ENCODE peak calls at places on chromosomes 2 and 18, in five cellular contexts. One of them, this sample, is unnamed.
A peak's percentile ranks its signal among the peaks of the same experiment; 100 is the strongest.

GRCh38 chr2:240557101-240557751 is 562 bp downstream of the ANKMY1 start:
- DNase-seq in BE2C: peak; percentile 12
- DNase-seq in CD8-positive, alpha-beta T cell: no peak
- DNase-seq in breast epithelium: no peak
- DNase-seq in retinal pigment epithelial cell: no peak
- DNase-seq in this sample: no peak

GRCh38 chr2:241816431-241817121 is 7.6 kb downstream of the NEU4 start:
- DNase-seq in breast epithelium: peak; percentile 45
- DNase-seq in CD8-positive, alpha-beta T cell: no peak
- DNase-seq in retinal pigment epithelial cell: no peak
- DNase-seq in BE2C: no peak
- DNase-seq in this sample: no peak

GRCh38 chr2:16588565-16588964 is 77.1 kb downstream of the CYRIA start:
- DNase-seq in BE2C: no peak
- DNase-seq in retinal pigment epithelial cell: peak; percentile 56
- DNase-seq in CD8-positive, alpha-beta T cell: no peak
- DNase-seq in breast epithelium: no peak
- DNase-seq in this sample: no peak

GRCh38 chr18:36139251-36139650 is 9.6 kb downstream of the ELP2 start:
- DNase-seq in CD8-positive, alpha-beta T cell: no peak
- DNase-seq in BE2C: no peak
- DNase-seq in breast epithelium: no peak
- DNase-seq in retinal pigment epithelial cell: no peak
- DNase-seq in this sample: no peak

GRCh38 chr18:34631071-34631470 is 79.0 kb upstream of the DTNA start:
- DNase-seq in retinal pigment epithelial cell: no peak
- DNase-seq in breast epithelium: no peak
- DNase-seq in BE2C: no peak
- DNase-seq in CD8-positive, alpha-beta T cell: no peak
- DNase-seq in this sample: no peak

GRCh38 chr2:150472122-150472899 is 15.2 kb downstream of the RND3 start:
- DNase-seq in breast epithelium: no peak
- DNase-seq in retinal pigment epithelial cell: no peak
- DNase-seq in BE2C: no peak
- DNase-seq in CD8-positive, alpha-beta T cell: no peak
- DNase-seq in this sample: no peak

GRCh38 chr2:202147775-202148174 is 74.7 kb downstream of the KIAA2012 start:
- DNase-seq in retinal pigment epithelial cell: no peak
- DNase-seq in BE2C: no peak
- DNase-seq in CD8-positive, alpha-beta T cell: no peak
- DNase-seq in breast epithelium: no peak
- DNase-seq in this sample: no peak

GRCh38 chr2:78125042-78125441 is 602.9 kb upstream of the LRRTM4 start:
- DNase-seq in BE2C: no peak
- DNase-seq in CD8-positive, alpha-beta T cell: no peak
- DNase-seq in breast epithelium: no peak
- DNase-seq in retinal pigment epithelial cell: no peak
- DNase-seq in this sample: no peak

GRCh38 chr18:23433360-23433759 is 19.7 kb upstream of the RIOK3 start:
- DNase-seq in CD8-positive, alpha-beta T cell: no peak
- DNase-seq in breast epithelium: no peak
- DNase-seq in BE2C: no peak
- DNase-seq in retinal pigment epithelial cell: no peak
- DNase-seq in this sample: no peak

GRCh38 chr2:59025157-59025757 is 784.1 kb upstream of the FANCL start:
- DNase-seq in BE2C: peak; percentile 42
- DNase-seq in breast epithelium: no peak
- DNase-seq in retinal pigment epithelial cell: no peak
- DNase-seq in CD8-positive, alpha-beta T cell: no peak
- DNase-seq in this sample: peak; percentile 50

GRCh38 chr2:229701716-229702115 is 12.6 kb downstream of the DNER start:
- DNase-seq in retinal pigment epithelial cell: no peak
- DNase-seq in breast epithelium: no peak
- DNase-seq in BE2C: no peak
- DNase-seq in CD8-positive, alpha-beta T cell: no peak
- DNase-seq in this sample: no peak

GRCh38 chr18:35983818-35984217 is 11.3 kb downstream of the RMP24 start:
- DNase-seq in CD8-positive, alpha-beta T cell: no peak
- DNase-seq in BE2C: no peak
- DNase-seq in breast epithelium: no peak
- DNase-seq in retinal pigment epithelial cell: no peak
- DNase-seq in this sample: no peak

GRCh38 chr2:118865106-118865505 is 17.7 kb upstream of the EN1 start:
- DNase-seq in breast epithelium: no peak
- DNase-seq in BE2C: peak; percentile 17
- DNase-seq in retinal pigment epithelial cell: peak; percentile 10
- DNase-seq in CD8-positive, alpha-beta T cell: no peak
- DNase-seq in this sample: no peak

GRCh38 chr2:20568501-20569463 is 82.1 kb downstream of the HS1BP3 start:
- DNase-seq in CD8-positive, alpha-beta T cell: no peak
- DNase-seq in retinal pigment epithelial cell: no peak
- DNase-seq in breast epithelium: no peak
- DNase-seq in BE2C: peak; percentile 50
- DNase-seq in this sample: no peak

GRCh38 chr18:11125372-11126315 is 23.7 kb downstream of the PIEZO2 start:
- DNase-seq in BE2C: no peak
- DNase-seq in retinal pigment epithelial cell: no peak
- DNase-seq in CD8-positive, alpha-beta T cell: no peak
- DNase-seq in breast epithelium: no peak
- DNase-seq in this sample: no peak

GRCh38 chr2:192604295-192604694 is 409.6 kb upstream of the TMEFF2 start:
- DNase-seq in breast epithelium: no peak
- DNase-seq in CD8-positive, alpha-beta T cell: no peak
- DNase-seq in retinal pigment epithelial cell: no peak
- DNase-seq in BE2C: no peak
- DNase-seq in this sample: no peak

GRCh38 chr2:237341872-237342271 is 72.1 kb downstream of the COL6A3 start:
- DNase-seq in BE2C: no peak
- DNase-seq in retinal pigment epithelial cell: no peak
- DNase-seq in breast epithelium: no peak
- DNase-seq in CD8-positive, alpha-beta T cell: no peak
- DNase-seq in this sample: no peak

GRCh38 chr2:212709287-212709686 is 170.7 kb upstream of the ERBB4 start:
- DNase-seq in BE2C: no peak
- DNase-seq in CD8-positive, alpha-beta T cell: no peak
- DNase-seq in retinal pigment epithelial cell: no peak
- DNase-seq in breast epithelium: no peak
- DNase-seq in this sample: no peak

GRCh38 chr18:55116855-55117254 is 157.6 kb upstream of the CCDC68 start:
- DNase-seq in breast epithelium: no peak
- DNase-seq in BE2C: no peak
- DNase-seq in retinal pigment epithelial cell: no peak
- DNase-seq in CD8-positive, alpha-beta T cell: no peak
- DNase-seq in this sample: no peak

GRCh38 chr2:178579006-178579405 is 98.7 kb downstream of the PLEKHA3 start:
- DNase-seq in breast epithelium: no peak
- DNase-seq in CD8-positive, alpha-beta T cell: no peak
- DNase-seq in BE2C: no peak
- DNase-seq in retinal pigment epithelial cell: no peak
- DNase-seq in this sample: no peak

GRCh38 chr18:50748243-50749229 is 71.3 kb downstream of the MRO start:
- DNase-seq in BE2C: no peak
- DNase-seq in retinal pigment epithelial cell: no peak
- DNase-seq in breast epithelium: no peak
- DNase-seq in CD8-positive, alpha-beta T cell: no peak
- DNase-seq in this sample: no peak

GRCh38 chr2:174699993-174700766 is 64.1 kb downstream of the CHRNA1 start:
- DNase-seq in breast epithelium: no peak
- DNase-seq in retinal pigment epithelial cell: no peak
- DNase-seq in CD8-positive, alpha-beta T cell: no peak
- DNase-seq in BE2C: no peak
- DNase-seq in this sample: no peak

GRCh38 chr2:147173186-147173575 is 671.6 kb upstream of the ACVR2A start:
- DNase-seq in retinal pigment epithelial cell: no peak
- DNase-seq in BE2C: no peak
- DNase-seq in breast epithelium: no peak
- DNase-seq in CD8-positive, alpha-beta T cell: no peak
- DNase-seq in this sample: no peak

GRCh38 chr18:62877448-62878221 is 162.3 kb downstream of the PHLPP1 start:
- DNase-seq in breast epithelium: no peak
- DNase-seq in BE2C: no peak
- DNase-seq in CD8-positive, alpha-beta T cell: no peak
- DNase-seq in retinal pigment epithelial cell: peak; percentile 61
- DNase-seq in this sample: no peak

GRCh38 chr2:45674035-45674791 is 22.7 kb downstream of the PRKCE start:
- DNase-seq in BE2C: no peak
- DNase-seq in retinal pigment epithelial cell: no peak
- DNase-seq in breast epithelium: no peak
- DNase-seq in CD8-positive, alpha-beta T cell: no peak
- DNase-seq in this sample: no peak

GRCh38 chr2:70978388-70979357 is at the start of gene ANKRD53:
- DNase-seq in retinal pigment epithelial cell: no peak
- DNase-seq in CD8-positive, alpha-beta T cell: no peak
- DNase-seq in BE2C: no peak
- DNase-seq in breast epithelium: peak; percentile 48
- DNase-seq in this sample: peak; percentile 38

GRCh38 chr2:42922790-42923631 is 130.6 kb upstream of the HAAO start:
- DNase-seq in BE2C: no peak
- DNase-seq in breast epithelium: no peak
- DNase-seq in CD8-positive, alpha-beta T cell: no peak
- DNase-seq in retinal pigment epithelial cell: peak; percentile 99
- DNase-seq in this sample: no peak

GRCh38 chr18:78244779-78245178 is 734.8 kb upstream of the SALL3 start:
- DNase-seq in CD8-positive, alpha-beta T cell: no peak
- DNase-seq in BE2C: no peak
- DNase-seq in retinal pigment epithelial cell: no peak
- DNase-seq in breast epithelium: no peak
- DNase-seq in this sample: no peak

GRCh38 chr2:55550368-55551102 is 31.0 kb downstream of the CFAP36 start:
- DNase-seq in retinal pigment epithelial cell: peak; percentile 7
- DNase-seq in CD8-positive, alpha-beta T cell: no peak
- DNase-seq in breast epithelium: no peak
- DNase-seq in BE2C: no peak
- DNase-seq in this sample: no peak

GRCh38 chr2:198116652-198117175 is 312.3 kb downstream of the PLCL1 start:
- DNase-seq in BE2C: no peak
- DNase-seq in CD8-positive, alpha-beta T cell: no peak
- DNase-seq in retinal pigment epithelial cell: no peak
- DNase-seq in breast epithelium: no peak
- DNase-seq in this sample: no peak

GRCh38 chr18:833197-833596 is 21.2 kb upstream of the YES1 start:
- DNase-seq in breast epithelium: no peak
- DNase-seq in BE2C: no peak
- DNase-seq in retinal pigment epithelial cell: no peak
- DNase-seq in CD8-positive, alpha-beta T cell: no peak
- DNase-seq in this sample: no peak

DNA sequence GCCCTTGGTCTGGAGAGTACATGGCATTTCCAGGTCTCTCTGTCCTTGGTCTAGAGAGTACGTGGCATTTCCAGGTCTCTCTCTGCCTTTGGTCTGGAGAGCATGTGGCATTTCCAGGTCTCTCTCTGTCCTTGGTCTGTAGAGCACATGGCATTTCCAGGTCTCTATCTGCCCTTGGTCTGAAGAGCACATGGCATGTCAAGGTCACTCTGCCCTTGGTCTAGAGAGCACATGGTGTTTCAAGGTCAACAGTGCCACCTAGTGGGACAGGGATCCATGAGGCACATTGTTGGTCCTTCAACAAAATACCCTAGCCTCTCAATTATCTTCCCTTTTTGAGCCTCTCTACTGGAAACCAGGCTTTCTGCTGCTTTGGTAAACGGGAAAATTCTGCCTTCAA is 250.2 kb downstream of the OTX1 start:
- DNase-seq in CD8-positive, alpha-beta T cell: no peak
- DNase-seq in breast epithelium: no peak
- DNase-seq in retinal pigment epithelial cell: no peak
- DNase-seq in BE2C: no peak
- DNase-seq in this sample: no peak
- TF ChIP-seq CTCF in CD8-positive, alpha-beta T cell: no peak
- TF ChIP-seq CTCF in breast epithelium: no peak
- TF ChIP-seq CTCF in retinal pigment epithelial cell: no peak
- TF ChIP-seq CTCF in BE2C: no peak
- TF ChIP-seq CTCF in this sample: no peak

DNA sequence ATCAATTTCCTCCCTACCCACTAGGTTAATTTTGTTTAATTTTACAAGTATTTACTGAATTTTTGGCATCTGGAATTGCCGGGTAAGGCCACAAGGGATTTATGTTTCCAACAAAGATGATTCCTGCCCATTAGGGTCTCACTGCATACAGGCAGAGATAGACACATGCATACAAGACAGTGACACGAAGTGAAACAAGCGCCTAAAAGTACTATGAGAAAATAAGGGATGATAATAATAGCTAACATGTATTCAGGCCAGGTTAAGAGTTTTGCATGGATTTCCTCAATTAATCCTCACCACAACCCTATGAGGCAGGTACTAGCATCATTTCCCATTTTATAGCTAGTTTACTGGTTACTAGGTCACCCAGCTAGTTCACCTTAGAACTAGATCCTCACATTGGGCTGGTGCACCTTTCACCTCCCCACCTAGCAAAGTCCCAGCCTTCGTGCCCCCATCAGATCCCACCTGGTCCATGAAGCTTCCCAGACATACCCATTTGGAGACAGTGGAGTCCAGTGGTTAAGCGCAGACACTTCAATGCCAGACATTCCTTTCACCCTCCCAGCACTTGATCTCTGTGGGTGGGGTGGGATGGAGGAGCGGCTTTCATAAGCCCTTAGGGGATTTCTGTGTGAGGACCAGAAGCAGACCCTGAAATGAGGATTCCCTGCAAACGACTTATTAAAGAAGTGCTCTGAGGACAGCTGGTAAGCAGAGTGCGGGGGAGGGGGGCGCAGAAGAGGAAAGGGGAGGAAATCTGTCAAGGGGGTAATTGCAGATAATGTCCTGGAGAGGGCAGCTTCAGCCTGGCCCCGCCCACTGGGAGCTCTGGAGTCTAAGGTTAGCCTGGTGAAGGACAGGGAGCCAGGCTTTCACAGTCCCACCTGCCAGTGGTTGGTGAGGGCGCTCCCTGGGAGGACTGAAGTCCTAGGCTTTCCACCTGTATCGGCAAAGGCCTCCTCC is 5.8 kb upstream of the DGUOK start:
- DNase-seq in CD8-positive, alpha-beta T cell: no peak
- DNase-seq in breast epithelium: no peak
- DNase-seq in retinal pigment epithelial cell: no peak
- DNase-seq in BE2C: peak; percentile 71
- DNase-seq in this sample: no peak
- TF ChIP-seq CTCF in CD8-positive, alpha-beta T cell: no peak
- TF ChIP-seq CTCF in breast epithelium: no peak
- TF ChIP-seq CTCF in retinal pigment epithelial cell: peak; percentile 41
- TF ChIP-seq CTCF in BE2C: peak; percentile 37
- TF ChIP-seq CTCF in this sample: no peak

GRCh38 chr2:231423176-231423575 is 27.7 kb downstream of the B3GNT7 start:
- DNase-seq in CD8-positive, alpha-beta T cell: no peak
- DNase-seq in retinal pigment epithelial cell: no peak
- DNase-seq in BE2C: no peak
- DNase-seq in breast epithelium: no peak
- DNase-seq in this sample: no peak
- TF ChIP-seq CTCF in CD8-positive, alpha-beta T cell: no peak
- TF ChIP-seq CTCF in retinal pigment epithelial cell: no peak
- TF ChIP-seq CTCF in BE2C: no peak
- TF ChIP-seq CTCF in breast epithelium: no peak
- TF ChIP-seq CTCF in this sample: no peak

DNA sequence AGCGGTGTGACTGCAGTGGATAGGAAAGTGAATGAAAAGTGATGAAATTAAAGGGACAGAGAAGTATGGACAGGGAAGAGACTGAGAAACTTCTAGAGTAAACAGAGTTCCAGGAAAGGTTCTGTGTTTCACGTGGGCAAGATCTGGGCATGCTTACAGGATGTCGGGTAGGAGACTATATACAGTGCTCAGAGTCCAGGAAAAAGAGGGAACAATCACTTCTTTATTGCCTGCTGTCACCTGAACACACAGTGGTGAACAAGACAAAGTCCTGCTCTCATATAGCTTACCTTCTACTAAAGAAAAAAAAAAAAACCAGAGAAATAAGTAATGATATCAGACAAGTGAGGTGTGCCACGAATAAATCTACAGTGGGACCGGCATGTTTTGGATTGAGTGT is 2.4 kb downstream of the LRPPRC start:
- DNase-seq in breast epithelium: no peak
- DNase-seq in BE2C: no peak
- DNase-seq in retinal pigment epithelial cell: no peak
- DNase-seq in CD8-positive, alpha-beta T cell: no peak
- DNase-seq in this sample: no peak
- TF ChIP-seq CTCF in breast epithelium: no peak
- TF ChIP-seq CTCF in BE2C: no peak
- TF ChIP-seq CTCF in retinal pigment epithelial cell: no peak
- TF ChIP-seq CTCF in CD8-positive, alpha-beta T cell: no peak
- TF ChIP-seq CTCF in this sample: no peak